ENCODE peak calls at places on chromosome 7, in five cellular contexts. K is H1, V is HCT116, Z is GM23338, R is K562. W is an unnamed sample.

GRCh38 chr7:106166651-106167342 is 54.7 kb upstream of the SYPL1 start:
- DNase-seq in K (no peak), V (peak; percentile 68), Z (peak; percentile 88), R (peak; percentile 87), W (peak; percentile 69)

GRCh38 chr7:84251183-84251845 is 56.7 kb upstream of the SEMA3A start:
- DNase-seq in K (no peak), V (no peak), Z (peak; percentile 43), R (no peak), W (no peak)

GRCh38 chr7:100489824-100490223 is 6.1 kb downstream of the NYAP1 start:
- DNase-seq in K (peak; percentile 72), V (no peak), Z (peak; percentile 98), R (peak; percentile 99), W (no peak)

GRCh38 chr7:30226593-30227268 is 57.7 kb upstream of the ZNRF2 start:
- DNase-seq in K (peak; percentile 41), V (peak; percentile 63), Z (peak; percentile 84), R (no peak), W (no peak)

GRCh38 chr7:141702047-141702567 is at the start of gene DENND11:
- DNase-seq in K (no peak), V (no peak), Z (peak; percentile 56), R (peak; percentile 82), W (peak; percentile 47)

GRCh38 chr7:25854059-25854458 is 297.9 kb upstream of the NFE2L3 start:
- DNase-seq in K (no peak), V (no peak), Z (no peak), R (no peak), W (peak; percentile 8)

GRCh38 chr7:156545989-156546388 is 94.6 kb upstream of the RNF32 start:
- DNase-seq in K (no peak), V (no peak), Z (no peak), R (no peak), W (no peak)

GRCh38 chr7:141872931-141873330 is 31.6 kb upstream of the PRSS37 start:
- DNase-seq in K (no peak), V (no peak), Z (no peak), R (no peak), W (no peak)

GRCh38 chr7:155457544-155458316 is at the start of gene EN2:
- DNase-seq in K (no peak), V (no peak), Z (peak; percentile 39), R (peak; percentile 35), W (peak; percentile 6)

GRCh38 chr7:27873981-27874957 is 134.3 kb downstream of the TAX1BP1 start:
- DNase-seq in K (no peak), V (no peak), Z (no peak), R (no peak), W (peak; percentile 98)

GRCh38 chr7:51311166-51311565 is 5.4 kb downstream of the COBL start:
- DNase-seq in K (no peak), V (no peak), Z (no peak), R (no peak), W (no peak)

GRCh38 chr7:30116771-30117170 is 18.0 kb upstream of the MTURN start:
- DNase-seq in K (no peak), V (no peak), Z (peak; percentile 13), R (no peak), W (no peak)

GRCh38 chr7:137081276-137081675 is 212.8 kb downstream of the CHRM2 start:
- DNase-seq in K (no peak), V (no peak), Z (no peak), R (no peak), W (no peak)

GRCh38 chr7:20784311-20785210 is 2.1 kb downstream of the SP8 start:
- DNase-seq in K (no peak), V (no peak), Z (peak; percentile 79), R (no peak), W (peak; percentile 21)

DNA sequence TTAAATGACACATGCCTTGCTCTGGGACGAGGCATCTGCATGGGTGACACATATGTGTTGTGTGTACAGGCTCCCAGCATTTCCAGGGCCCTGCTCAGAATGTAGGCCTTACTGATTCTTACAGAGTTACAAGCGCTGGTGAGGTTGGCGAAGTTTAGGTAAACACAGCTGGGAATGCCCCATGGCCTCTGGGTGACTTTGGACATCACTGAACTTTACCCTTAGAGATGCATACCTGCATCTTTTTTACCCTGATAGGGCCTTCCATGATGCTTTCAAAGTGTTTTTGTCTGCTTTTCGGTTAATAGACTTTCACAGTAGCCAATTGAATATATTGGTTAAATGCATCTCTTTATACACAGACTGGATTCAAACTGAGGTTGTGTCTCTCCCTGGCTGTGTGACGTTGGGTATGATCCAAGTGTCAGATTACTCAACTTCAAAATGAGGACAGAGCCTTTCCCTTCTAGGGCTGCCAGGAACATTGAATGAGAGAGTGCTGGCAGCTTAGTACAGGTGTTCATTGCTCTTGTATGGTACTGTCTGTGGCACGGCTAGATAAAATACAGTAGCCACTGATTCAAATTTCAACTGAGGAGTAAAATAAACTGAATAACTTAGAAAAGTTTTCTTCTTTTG is 29.5 kb downstream of the EGFR start:
- DNase-seq in K (no peak), V (no peak), Z (no peak), R (no peak), W (no peak)
- TF ChIP-seq POLR2AphosphoS5 in K (no peak), V (no peak), Z (no peak), R (no peak), W (no peak)

DNA sequence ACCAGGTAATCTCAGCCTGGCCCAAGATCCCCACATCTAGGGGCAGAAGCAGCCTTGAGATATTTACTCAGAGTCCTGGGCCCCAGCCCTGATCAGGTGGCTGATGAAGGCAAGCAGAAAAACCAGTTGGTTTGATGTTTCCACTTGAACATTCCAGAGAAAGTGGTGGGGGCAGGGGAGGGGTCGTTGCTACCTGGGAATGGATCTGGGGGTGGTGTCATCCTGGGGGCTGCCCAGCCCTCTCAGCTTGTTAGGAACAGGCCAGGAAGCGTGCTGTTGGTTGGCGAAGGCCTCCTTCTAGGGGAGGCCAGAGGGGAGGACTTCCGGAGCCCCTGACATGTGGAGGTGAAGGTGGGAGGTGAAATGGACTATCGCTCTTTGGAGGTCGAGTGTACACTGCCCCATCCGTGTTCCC is 3.7 kb upstream of the ABHD11 start:
- DNase-seq in K (no peak), V (no peak), Z (peak; percentile 95), R (no peak), W (no peak)
- H2AFZ ChIP-seq in K (no peak overlapping the region), V (no peak overlapping the region), Z (no peak overlapping the region), R (no peak overlapping the region), W (no peak overlapping the region)

GRCh38 chr7:1647961-1648631 is 22.0 kb upstream of the ELFN1 start:
- DNase-seq in K (no peak), V (no peak), Z (no peak), R (peak; percentile 72), W (no peak)
- TF ChIP-seq POLR2AphosphoS5 in K (no peak), V (no peak), Z (no peak), R (peak; percentile 74), W (no peak)

DNA sequence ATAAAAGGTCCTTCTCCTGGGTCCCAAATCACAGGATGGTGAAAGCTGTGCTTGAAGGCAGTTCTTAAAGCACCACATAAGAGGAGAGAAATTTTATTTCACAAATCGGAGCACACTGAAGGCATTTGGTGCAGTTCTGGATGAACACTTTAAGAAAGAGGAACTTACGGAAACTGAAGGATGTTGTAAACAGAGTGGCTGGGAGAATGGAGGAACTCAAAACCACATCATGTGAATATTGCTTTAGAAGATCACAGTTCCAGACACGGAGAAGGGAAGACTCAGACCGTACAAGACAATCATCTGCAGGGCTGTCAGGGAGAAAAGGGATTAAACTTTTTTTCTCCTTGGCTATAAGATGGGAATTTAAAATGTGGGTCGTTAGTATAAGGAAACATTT is 9.0 kb upstream of the GPR141 start:
- DNase-seq in K (no peak), V (no peak), Z (no peak), R (no peak), W (no peak)
- H2AFZ ChIP-seq in K (no peak overlapping the region), V (no peak overlapping the region), Z (no peak overlapping the region), R (no peak overlapping the region), W (no peak overlapping the region)

GRCh38 chr7:107169120-107170050 is 582 bp downstream of the HBP1 start:
- DNase-seq in K (peak; percentile 90), V (peak; percentile 92), Z (peak; percentile 97), R (peak; percentile 94), W (peak; percentile 98)

GRCh38 chr7:107168233-107169119 is at the start of gene HBP1:
- DNase-seq in K (peak; percentile 100), V (peak; percentile 100), Z (peak; percentile 99), R (peak; percentile 96), W (peak; percentile 100)

GRCh38 chr7:107165341-107165740 is 3.5 kb upstream of the HBP1 start:
- DNase-seq in K (no peak), V (no peak), Z (no peak), R (peak; percentile 38), W (no peak)

GRCh38 chr7:107166702-107167426 is 1.9 kb upstream of the HBP1 start:
- DNase-seq in K (no peak), V (no peak), Z (no peak), R (no peak), W (peak; percentile 57)

GRCh38 chr7:107167483-107168232 is 1.1 kb upstream of the HBP1 start:
- DNase-seq in K (no peak), V (peak; percentile 61), Z (peak; percentile 78), R (peak; percentile 59), W (peak; percentile 89)
- TF ChIP-seq POLR2AphosphoS5 in K (no peak), V (peak; percentile 38), Z (no peak), R (peak; percentile 85), W (peak; percentile 7)

W was measured in endothelial cell of umbilical vein.